ENCODE peak calls at places on chromosomes 1 and 21, in four cellular contexts. J is kidney epithelial cell, A is heart right ventricle, S is right lobe of liver. O is an unnamed sample.

GRCh38 chr1:33298623-33299277 is 22.1 kb downstream of the A3GALT2 start:
- DNase-seq in J (no peak), A (peak), S (peak), O (peak)

GRCh38 chr1:153805042-153805745 is 30.0 kb downstream of the SLC27A3 start:
- DNase-seq in S (peak), A (peak), J (peak), O (peak)

GRCh38 chr1:81305997-81306452 is 494.7 kb upstream of the ADGRL2 start:
- DNase-seq in S (no peak), J (peak), A (peak), O (peak)

GRCh38 chr1:152052606-152053005 is 15.8 kb upstream of the S100A11 start:
- DNase-seq in S (peak), J (no peak), A (peak), O (peak)

GRCh38 chr1:6513296-6513928 is 21.9 kb upstream of the PLEKHG5 start:
- DNase-seq in J (no peak), S (no peak), A (no peak), O (no peak)

GRCh38 chr21:42063206-42063577 is 7.9 kb upstream of the UMODL1 start:
- DNase-seq in S (peak), A (no peak), J (no peak), O (no peak)

GRCh38 chr1:233045591-233045990 is 95.2 kb downstream of the NTPCR start:
- DNase-seq in J (no peak), A (no peak), S (no peak), O (peak)

GRCh38 chr1:115717541-115717940 is 51.0 kb downstream of the CASQ2 start:
- DNase-seq in S (no peak), A (peak), J (no peak), O (no peak)

GRCh38 chr1:17841944-17842343 is 86.8 kb downstream of the ACTL8 start:
- DNase-seq in J (no peak), S (no peak), A (no peak), O (no peak)

GRCh38 chr1:108816049-108816882 is 40.6 kb downstream of the AKNAD1 start:
- DNase-seq in J (peak), A (peak), S (no peak), O (peak)

GRCh38 chr1:161827786-161828185 is 61.7 kb downstream of the ATF6 start:
- DNase-seq in A (no peak), J (no peak), S (no peak), O (no peak)

GRCh38 chr1:231803353-231803752 is 176.8 kb downstream of the DISC1 start:
- DNase-seq in S (no peak), A (no peak), J (no peak), O (no peak)

GRCh38 chr1:46205794-46206193 is 2.7 kb downstream of the LURAP1 start:
- DNase-seq in S (no peak), J (no peak), A (peak), O (no peak)

GRCh38 chr1:90959352-90960206 is 62.3 kb downstream of the ZNF644 start:
- DNase-seq in S (no peak), J (no peak), A (no peak), O (no peak)

GRCh38 chr1:114093624-114094302 is 59.9 kb downstream of the SYT6 start:
- DNase-seq in A (no peak), J (no peak), S (no peak), O (peak)

GRCh38 chr1:48292706-48293105 is 70.2 kb downstream of the SLC5A9 start:
- DNase-seq in J (no peak), S (peak), A (no peak), O (no peak)

GRCh38 chr1:195604287-195604686 is 1004.0 kb downstream of the KCNT2 start:
- DNase-seq in S (no peak), J (peak), A (no peak), O (no peak)

GRCh38 chr21:46031484-46031883 is 49.9 kb downstream of the COL6A1 start:
- DNase-seq in S (no peak), A (no peak), J (no peak), O (no peak)

GRCh38 chr1:180953291-180953747 is 40.6 kb downstream of the KIAA1614 start:
- DNase-seq in A (no peak), J (no peak), S (no peak), O (no peak)

GRCh38 chr21:23016617-23017016 is 2018.4 kb downstream of the NCAM2 start:
- DNase-seq in S (no peak), J (no peak), A (no peak), O (no peak)

GRCh38 chr1:47650205-47650604 is 212.4 kb downstream of the FOXD2 start:
- DNase-seq in J (peak), S (no peak), A (no peak), O (peak)

GRCh38 chr1:216325946-216326345 is 97.3 kb downstream of the USH2A start:
- DNase-seq in S (no peak), J (no peak), A (no peak), O (no peak)

GRCh38 chr1:240190881-240191385 is 99.2 kb downstream of the FMN2 start:
- DNase-seq in J (peak), A (no peak), S (no peak), O (peak)

GRCh38 chr21:26137379-26138060 is 33.0 kb downstream of the APP start:
- DNase-seq in S (no peak), A (no peak), J (no peak), O (no peak)

GRCh38 chr1:241799414-241799813 is 48.6 kb upstream of the EXO1 start:
- DNase-seq in A (no peak), J (no peak), S (no peak), O (no peak)

GRCh38 chr21:27582246-27582945 is 615.5 kb upstream of the ADAMTS5 start:
- DNase-seq in J (no peak), S (no peak), A (no peak), O (no peak)

GRCh38 chr1:93845554-93846150 is 33.4 kb downstream of the DNTTIP2 start:
- DNase-seq in J (peak), A (peak), S (no peak), O (peak)

GRCh38 chr1:94872771-94873495 is 52.8 kb downstream of the SLC44A3 start:
- DNase-seq in S (no peak), J (no peak), A (no peak), O (no peak)

GRCh38 chr1:175150596-175151319 is 41.8 kb downstream of the KIAA0040 start:
- DNase-seq in J (no peak), A (no peak), S (no peak), O (no peak)

GRCh38 chr21:28793043-28793442 is 199.6 kb downstream of the LTN1 start:
- DNase-seq in S (no peak), A (peak), J (no peak), O (peak)

DNA sequence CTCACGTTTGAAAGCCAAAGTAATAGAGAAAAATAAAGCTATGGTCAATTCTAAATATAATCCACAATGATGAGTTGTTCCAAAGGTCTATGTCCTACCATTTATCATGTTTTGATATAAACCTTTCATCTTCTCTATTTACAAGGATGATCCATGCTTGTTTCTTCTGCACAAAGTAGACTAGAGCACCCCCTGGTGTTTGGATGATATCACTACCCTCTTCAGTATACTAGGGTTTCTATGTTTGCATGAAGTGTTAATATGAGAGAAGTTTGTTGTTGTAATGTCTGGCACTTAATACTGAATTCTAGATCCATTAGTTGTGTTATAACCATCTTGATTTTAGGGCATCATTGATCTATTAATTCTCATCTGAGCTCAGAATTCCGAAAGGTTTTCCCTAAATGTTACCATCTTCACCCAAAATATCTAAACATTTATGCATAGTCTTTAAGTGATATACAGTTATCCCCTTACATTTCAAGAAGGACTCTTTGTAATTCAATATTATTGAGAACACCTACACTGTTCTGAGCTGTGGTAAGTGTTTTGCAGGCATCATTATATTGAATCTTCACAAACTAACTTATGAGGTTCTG is 21.1 kb downstream of the CLDN8 start:
- DNase-seq in A (no peak), S (no peak), J (peak), O (peak)
- TF ChIP-seq CTCF in A (no peak), S (peak), J (peak), O (peak)

DNA sequence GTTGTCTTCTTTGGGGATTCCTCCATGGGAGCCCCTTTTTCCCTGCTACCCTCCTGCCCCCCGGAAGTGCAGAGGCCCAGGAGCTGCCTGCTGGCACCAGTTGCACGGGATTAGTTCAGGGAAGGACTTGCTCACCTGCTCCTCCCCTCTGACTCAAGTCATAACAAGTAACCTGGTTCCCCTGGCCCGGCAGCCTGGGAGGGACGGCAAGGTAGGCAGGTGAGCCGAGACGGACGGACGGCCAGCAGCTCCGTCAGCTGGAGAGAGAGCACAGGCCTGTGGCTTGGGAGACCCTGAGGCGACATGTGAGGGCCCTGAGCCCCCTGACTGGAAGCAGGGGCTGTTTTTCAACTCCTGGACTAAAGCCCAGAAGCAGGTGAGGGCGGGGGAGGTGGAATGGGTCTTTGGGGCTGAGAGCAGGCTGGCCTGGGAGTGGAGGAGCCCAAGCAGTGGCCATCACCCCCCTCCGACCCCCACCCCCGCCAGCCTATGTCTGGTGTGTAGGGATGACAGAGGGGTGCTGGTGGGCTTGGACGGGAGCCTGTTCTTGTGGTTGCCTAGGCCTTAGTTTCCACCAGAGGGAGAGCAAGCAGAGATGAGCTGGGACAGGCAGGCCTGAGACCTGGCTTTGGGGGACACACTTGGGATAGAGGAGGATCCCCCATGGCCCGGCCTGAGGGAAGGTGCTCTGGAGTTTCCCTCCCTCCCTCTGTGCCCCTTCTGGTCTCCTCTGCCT is at the start of gene INAVA:
- DNase-seq in A (no peak), J (no peak), S (no peak), O (no peak)
- H3K4me3 ChIP-seq in A (no peak), J (peak), S (no peak), O (no peak)

DNA sequence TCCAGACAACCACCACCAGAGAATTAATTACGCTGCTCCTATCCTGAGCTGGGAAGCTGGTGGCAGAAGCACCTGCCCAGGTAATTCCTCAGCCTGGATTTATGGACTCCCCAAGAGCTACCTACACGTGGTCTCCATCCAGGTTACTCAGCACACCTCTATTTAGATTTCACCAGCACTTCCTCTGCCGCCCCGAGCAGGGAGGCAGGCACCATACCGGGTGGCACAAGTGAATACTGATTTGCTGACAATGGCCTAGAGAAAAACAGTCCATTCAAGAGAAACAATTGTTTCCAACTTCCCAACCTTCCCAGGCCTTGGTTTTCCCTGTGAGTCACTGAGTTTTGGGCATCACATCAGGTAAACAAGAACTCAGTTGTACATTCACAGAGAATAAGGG is 134.3 kb downstream of the MATN1 start:
- DNase-seq in S (no peak), A (no peak), J (no peak), O (no peak)
- TF ChIP-seq CTCF in S (no peak), A (no peak), J (no peak), O (no peak)

DNA sequence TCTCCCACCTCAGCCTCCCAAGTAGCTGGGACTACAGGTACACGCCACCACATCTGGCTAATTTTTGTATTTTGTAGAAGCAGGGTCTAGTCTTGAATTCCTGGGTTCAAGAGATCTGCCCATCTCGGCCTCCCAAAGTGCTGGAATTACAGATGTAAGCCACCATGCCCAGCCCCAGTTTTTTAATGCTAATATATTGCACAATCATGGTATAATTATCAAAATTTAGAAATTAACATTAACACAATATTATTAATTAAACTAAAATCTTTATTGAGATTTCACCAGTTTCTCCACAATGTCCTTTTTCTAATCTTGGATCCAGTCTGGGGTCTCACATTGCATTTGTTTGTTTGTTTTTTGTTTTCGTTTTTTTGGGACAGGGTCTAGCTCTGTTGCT is 21.9 kb upstream of the GPX7 start:
- DNase-seq in J (no peak), S (no peak), A (no peak), O (no peak)
- H3K4me3 ChIP-seq in J (no peak), S (no peak), A (no peak), O (no peak)

GRCh38 chr1:18949689-18950414 is 6.6 kb downstream of the IFFO2 start:
- DNase-seq in S (no peak), A (peak), J (no peak), O (no peak)
- TF ChIP-seq CTCF in S (no peak), A (no peak), J (peak), O (peak)

GRCh38 chr1:16521288-16521583 is 7.2 kb upstream of the RNU1-1 start:
- DNase-seq in S (no peak), A (no peak), J (no peak), O (no peak)
- H3K4me3 ChIP-seq in S (no peak), A (no peak), J (no peak), O (peak)

DNA sequence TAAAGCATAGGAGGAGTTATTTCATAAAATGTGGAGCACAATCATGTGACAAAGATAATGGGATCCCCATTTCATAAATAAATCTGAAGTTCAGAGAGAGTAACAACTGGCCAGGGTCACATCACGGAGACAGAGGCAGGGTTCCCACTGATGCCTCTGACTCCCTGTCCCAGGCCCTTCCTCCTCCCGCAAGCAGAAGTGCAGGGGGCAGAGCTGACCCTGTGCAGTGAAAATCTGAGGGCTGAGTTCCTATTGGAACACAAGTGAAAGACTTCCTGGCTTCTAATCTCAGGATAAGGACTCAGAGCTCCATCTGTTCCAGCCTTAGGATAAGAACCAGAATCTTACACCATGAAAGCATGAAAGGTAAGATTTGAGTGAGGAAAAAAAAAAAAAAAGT is 22.0 kb downstream of the SELL start:
- DNase-seq in A (no peak), J (no peak), S (no peak), O (no peak)
- TF ChIP-seq CTCF in A (no peak), J (no peak), S (no peak), O (no peak)

DNA sequence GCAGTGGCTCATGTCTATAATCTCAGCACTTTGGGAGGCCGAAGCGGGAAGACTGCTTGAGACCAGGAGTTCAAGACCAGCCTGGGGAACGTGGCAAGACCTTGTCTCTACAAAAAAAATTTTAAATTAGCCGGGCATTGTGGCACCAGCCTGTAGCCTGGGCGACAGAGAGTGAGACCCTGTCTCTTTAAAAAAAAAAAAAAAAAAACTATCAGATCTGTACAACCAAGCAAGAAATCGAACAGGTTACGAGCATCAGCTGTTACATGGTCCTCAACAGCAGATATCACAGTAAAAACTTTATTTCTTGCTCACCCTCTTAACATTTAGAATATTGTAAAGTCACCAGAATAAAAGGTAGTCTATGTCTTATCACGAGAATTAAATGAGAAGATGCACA is 1.5 kb downstream of the NUP133 start:
- DNase-seq in A (no peak), S (no peak), J (no peak), O (no peak)
- H3K4me3 ChIP-seq in A (no peak), S (no peak), J (no peak), O (no peak)

DNA sequence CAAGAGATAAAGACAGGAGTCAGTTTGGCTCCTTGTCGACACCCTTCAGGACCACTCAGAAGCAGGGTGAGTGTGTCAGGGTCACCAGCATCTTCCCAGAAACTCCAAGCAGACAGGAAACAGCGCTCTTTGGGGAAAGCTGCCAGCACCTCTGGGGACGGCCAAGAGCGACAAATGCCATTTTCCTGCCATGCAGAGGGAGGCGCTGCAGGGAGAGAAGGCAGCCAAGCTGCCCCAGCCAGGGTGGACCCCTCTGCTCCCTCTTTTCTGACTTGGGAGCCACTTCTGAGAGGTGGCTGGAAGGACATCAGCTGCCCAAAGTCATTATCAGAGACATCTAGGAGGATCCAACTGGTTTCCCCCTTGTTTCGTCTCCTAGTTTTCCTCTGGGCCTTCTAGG is 29.0 kb downstream of the SIM2 start:
- DNase-seq in J (no peak), A (no peak), S (no peak), O (no peak)
- TF ChIP-seq CTCF in J (no peak), A (no peak), S (no peak), O (no peak)